ENCODE peak calls at places on chromosomes 1 and 21, in four cellular contexts. E is SJSA1, W is brain microvascular endothelial cell, X is cardiac muscle cell. F is an unnamed sample.

GRCh38 chr1:80722611-80723010 is 1078.1 kb upstream of the ADGRL2 start:
- DNase-seq in X (no peak), E (no peak), W (no peak), F (no peak)

GRCh38 chr21:37459575-37459974 is 93.0 kb downstream of the DYRK1A start:
- DNase-seq in X (no peak), W (peak), E (peak), F (no peak)

GRCh38 chr1:53619088-53619810 is 119.7 kb downstream of the GLIS1 start:
- DNase-seq in W (no peak), E (no peak), X (no peak), F (no peak)

GRCh38 chr1:234927312-234927967 is 201.2 kb downstream of the TOMM20 start:
- DNase-seq in W (no peak), X (no peak), E (no peak), F (no peak)

GRCh38 chr1:19772053-19772452 is 27.7 kb downstream of the TMCO4 start:
- DNase-seq in W (no peak), E (no peak), X (no peak), F (no peak)

GRCh38 chr1:210653771-210654170 is 325.1 kb downstream of the HHAT start:
- DNase-seq in E (peak), W (no peak), X (no peak), F (no peak)

GRCh38 chr1:114113801-114114750 is 39.6 kb downstream of the SYT6 start:
- DNase-seq in E (peak), W (peak), X (no peak), F (no peak)

GRCh38 chr1:55490556-55490955 is 275.4 kb upstream of the USP24 start:
- DNase-seq in X (no peak), E (peak), W (no peak), F (no peak)

GRCh38 chr1:228185641-228185965 is 20.0 kb downstream of the IBA57 start:
- DNase-seq in W (no peak), E (no peak), X (no peak), F (no peak)

GRCh38 chr21:34227386-34227852 is 136.4 kb upstream of the KCNE2 start:
- DNase-seq in X (no peak), W (peak), E (no peak), F (peak)

GRCh38 chr1:93694833-93695232 is 13.2 kb upstream of the BCAR3 start:
- DNase-seq in E (no peak), W (no peak), X (no peak), F (no peak)

DNA sequence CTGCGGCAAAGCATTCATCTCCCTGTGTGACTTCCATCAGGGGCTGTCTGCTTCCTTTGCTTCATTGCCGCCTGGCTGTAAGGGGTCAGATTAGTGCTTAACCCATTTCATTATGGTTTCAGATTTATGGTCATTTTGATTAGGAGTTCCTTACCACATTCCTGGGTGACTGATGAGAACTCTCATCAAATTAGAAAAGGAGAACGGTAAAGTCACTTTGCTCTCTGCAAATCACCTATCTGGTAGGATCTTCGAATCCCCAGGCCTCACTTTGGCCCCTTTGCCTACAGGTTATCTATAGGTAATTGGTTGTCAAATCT is 12.1 kb upstream of the RCSD1 start:
- DNase-seq in E (no peak), X (no peak), W (no peak), F (no peak)
- H3K4me3 ChIP-seq in E (no peak), X (no peak), W (no peak), F (no peak)

GRCh38 chr1:86429830-86430229 is 5.9 kb downstream of the CLCA2 start:
- DNase-seq in E (peak), X (no peak), W (peak), F (peak)
- H3K4me3 ChIP-seq in E (no peak), X (no peak), W (no peak), F (no peak)

GRCh38 chr1:10495475-10495817 is 20.7 kb downstream of the PEX14 start:
- DNase-seq in E (no peak), X (no peak), W (no peak), F (no peak)

GRCh38 chr1:10497109-10497508 is 22.4 kb downstream of the PEX14 start:
- DNase-seq in X (no peak), W (no peak), E (no peak), F (no peak)

GRCh38 chr1:10494418-10494753 is 19.6 kb downstream of the PEX14 start:
- DNase-seq in X (no peak), E (no peak), W (no peak), F (no peak)

GRCh38 chr1:10495942-10496341 is 21.2 kb downstream of the PEX14 start:
- DNase-seq in X (no peak), W (no peak), E (no peak), F (no peak)

DNA sequence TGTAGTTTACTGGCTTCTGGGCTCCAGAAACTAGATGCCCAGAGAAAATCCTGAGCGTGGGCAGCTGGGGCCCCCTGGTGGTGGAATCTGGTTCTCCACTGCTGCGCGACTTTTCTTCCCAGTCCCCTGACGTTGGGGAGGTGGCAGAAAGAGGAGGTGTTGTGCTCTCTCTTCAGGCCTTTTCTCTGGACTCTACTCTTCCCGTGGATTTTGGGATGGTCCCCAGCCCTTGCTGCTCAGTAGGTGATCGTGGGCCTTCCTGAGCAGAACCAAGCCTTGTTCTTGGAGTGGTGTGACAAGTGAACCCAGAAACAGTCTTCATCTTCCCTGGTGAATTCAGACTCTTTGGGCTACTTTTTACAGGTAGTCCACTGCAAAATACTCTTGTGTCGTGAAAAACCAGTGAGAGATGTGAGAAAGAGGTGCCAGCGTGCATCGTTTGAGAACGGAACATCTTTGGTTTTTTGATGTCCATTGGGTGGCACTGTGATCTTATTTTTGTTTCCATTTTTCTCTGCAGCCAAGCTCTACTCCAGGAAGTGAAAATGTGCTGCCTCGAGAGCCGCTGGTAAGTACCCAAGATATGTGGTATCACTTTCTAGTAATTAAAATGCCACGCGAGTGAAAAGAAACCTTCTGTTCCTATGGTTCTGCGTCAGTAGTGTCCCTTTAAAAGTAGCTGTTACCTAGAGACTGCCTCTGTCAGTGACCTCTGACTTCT is 20.2 kb downstream of the PEX14 start:
- DNase-seq in W (peak), X (peak), E (peak), F (peak)
- H3K4me3 ChIP-seq in W (peak), X (no peak), E (no peak), F (no peak)

GRCh38 chr1:161216945-161217712 is 2.0 kb downstream of the FCER1G start:
- DNase-seq in X (no peak), W (peak), E (no peak), F (no peak)
- H3K4me3 ChIP-seq in X (no peak), W (peak), E (no peak), F (no peak)

GRCh38 chr1:26913389-26913753 is 404 bp downstream of the NR0B2 start:
- DNase-seq in X (no peak), E (no peak), W (no peak), F (no peak)
- H3K4me3 ChIP-seq in X (no peak), E (no peak), W (no peak), F (no peak)

F was measured in hepatocyte.